ENCODE peak calls at places on chromosomes 2 and 18, in five cellular contexts. One of them, this sample, is unnamed. For H3K4me1 and H3K9me3, the result is how much of the 10 kb centered on the place peaks cover.

GRCh38 chr2:152924722-152925121 is 206.3 kb downstream of the ARL6IP6 start:
- DNase-seq in Karpas-422: no peak
- DNase-seq in pancreas: peak
- DNase-seq in right cardiac atrium: no peak
- DNase-seq in Caco-2: no peak
- DNase-seq in this sample: peak

GRCh38 chr2:128490881-128491778 is 172.5 kb upstream of the HS6ST1 start:
- DNase-seq in Karpas-422: no peak
- DNase-seq in pancreas: no peak
- DNase-seq in right cardiac atrium: no peak
- DNase-seq in Caco-2: no peak
- DNase-seq in this sample: no peak

GRCh38 chr2:110675679-110676078 is 2.2 kb downstream of the BUB1 start:
- DNase-seq in Karpas-422: no peak
- DNase-seq in pancreas: no peak
- DNase-seq in right cardiac atrium: no peak
- DNase-seq in Caco-2: no peak
- DNase-seq in this sample: no peak

GRCh38 chr2:9982248-9982647 is 30.8 kb downstream of the GRHL1 start:
- DNase-seq in Karpas-422: no peak
- DNase-seq in pancreas: no peak
- DNase-seq in right cardiac atrium: no peak
- DNase-seq in Caco-2: no peak
- DNase-seq in this sample: no peak

GRCh38 chr18:2471523-2471922 is 99.8 kb downstream of the METTL4 start:
- DNase-seq in Karpas-422: peak
- DNase-seq in pancreas: no peak
- DNase-seq in right cardiac atrium: no peak
- DNase-seq in Caco-2: peak
- DNase-seq in this sample: no peak

GRCh38 chr2:161170917-161171594 is 10.8 kb downstream of the TANK start:
- DNase-seq in Karpas-422: peak
- DNase-seq in pancreas: no peak
- DNase-seq in right cardiac atrium: no peak
- DNase-seq in Caco-2: no peak
- DNase-seq in this sample: no peak

GRCh38 chr2:226771067-226771466 is 28.6 kb downstream of the IRS1 start:
- DNase-seq in Karpas-422: no peak
- DNase-seq in pancreas: no peak
- DNase-seq in right cardiac atrium: peak
- DNase-seq in Caco-2: no peak
- DNase-seq in this sample: no peak

GRCh38 chr18:7737483-7737882 is 170.4 kb downstream of the PTPRM start:
- DNase-seq in Karpas-422: no peak
- DNase-seq in pancreas: no peak
- DNase-seq in right cardiac atrium: no peak
- DNase-seq in Caco-2: no peak
- DNase-seq in this sample: no peak

GRCh38 chr2:62137431-62137830 is 58.5 kb upstream of the B3GNT2 start:
- DNase-seq in Karpas-422: no peak
- DNase-seq in pancreas: no peak
- DNase-seq in right cardiac atrium: no peak
- DNase-seq in Caco-2: peak
- DNase-seq in this sample: no peak

GRCh38 chr2:27961997-27962396 is 71.5 kb downstream of the BABAM2 start:
- DNase-seq in Karpas-422: no peak
- DNase-seq in pancreas: no peak
- DNase-seq in right cardiac atrium: no peak
- DNase-seq in Caco-2: no peak
- DNase-seq in this sample: no peak

GRCh38 chr2:229610359-229610758 is 104.0 kb downstream of the DNER start:
- DNase-seq in Karpas-422: no peak
- DNase-seq in pancreas: no peak
- DNase-seq in right cardiac atrium: no peak
- DNase-seq in Caco-2: no peak
- DNase-seq in this sample: no peak

GRCh38 chr18:74951165-74951760 is 257.7 kb downstream of the PTGR3 start:
- DNase-seq in Karpas-422: no peak
- DNase-seq in pancreas: peak
- DNase-seq in right cardiac atrium: peak
- DNase-seq in Caco-2: no peak
- DNase-seq in this sample: no peak

GRCh38 chr18:37946324-37946723 is 380.7 kb upstream of the CELF4 start:
- DNase-seq in Karpas-422: no peak
- DNase-seq in pancreas: no peak
- DNase-seq in right cardiac atrium: no peak
- DNase-seq in Caco-2: no peak
- DNase-seq in this sample: no peak

GRCh38 chr2:232697059-232697806 is at the start of gene GIGYF2:
- DNase-seq in Karpas-422: peak
- DNase-seq in pancreas: peak
- DNase-seq in right cardiac atrium: peak
- DNase-seq in Caco-2: peak
- DNase-seq in this sample: peak
- H3K4me1 ChIP-seq in Karpas-422: under half
- H3K4me1 ChIP-seq in pancreas: under half
- H3K4me1 ChIP-seq in right cardiac atrium: under half
- H3K4me1 ChIP-seq in Caco-2: under half
- H3K4me1 ChIP-seq in this sample: under half

GRCh38 chr2:204260906-204261305 is 284.4 kb upstream of the PARD3B start:
- DNase-seq in Karpas-422: no peak
- DNase-seq in pancreas: no peak
- DNase-seq in right cardiac atrium: no peak
- DNase-seq in Caco-2: no peak
- DNase-seq in this sample: no peak
- H3K9me3 ChIP-seq in Karpas-422: under half
- H3K9me3 ChIP-seq in pancreas: under half
- H3K9me3 ChIP-seq in right cardiac atrium: under half
- H3K9me3 ChIP-seq in Caco-2: under half
- H3K9me3 ChIP-seq in this sample: under half

GRCh38 chr2:138780908-138781307 is 718 bp upstream of the NXPH2 start:
- DNase-seq in Karpas-422: no peak
- DNase-seq in pancreas: no peak
- DNase-seq in right cardiac atrium: no peak
- DNase-seq in Caco-2: no peak
- DNase-seq in this sample: no peak
- H3K4me3 ChIP-seq in Karpas-422: no peak
- H3K4me3 ChIP-seq in pancreas: no peak
- H3K4me3 ChIP-seq in right cardiac atrium: peak
- H3K4me3 ChIP-seq in Caco-2: no peak
- H3K4me3 ChIP-seq in this sample: no peak

DNA sequence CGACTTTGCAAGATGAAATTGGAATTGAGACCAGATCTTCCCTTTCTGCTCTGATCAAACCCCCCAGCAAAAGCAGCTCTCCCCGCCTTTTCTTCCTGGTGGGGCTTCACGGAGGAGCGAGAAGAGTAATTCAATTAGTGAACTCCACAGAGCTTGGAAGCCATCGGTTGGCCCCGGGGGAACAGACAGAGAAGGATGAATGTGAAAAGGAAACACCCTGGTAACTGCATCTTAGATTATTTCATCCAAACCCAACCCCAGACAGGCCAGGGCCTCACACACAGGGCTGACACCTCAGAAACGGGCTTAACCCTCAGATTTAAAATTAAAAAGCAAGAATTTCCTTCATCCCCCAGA is 18.3 kb downstream of the SMAD7 start:
- DNase-seq in Karpas-422: no peak
- DNase-seq in pancreas: no peak
- DNase-seq in right cardiac atrium: peak
- DNase-seq in Caco-2: no peak
- DNase-seq in this sample: no peak
- H3K4me1 ChIP-seq in Karpas-422: half or more
- H3K4me1 ChIP-seq in pancreas: half or more
- H3K4me1 ChIP-seq in right cardiac atrium: half or more
- H3K4me1 ChIP-seq in Caco-2: under half
- H3K4me1 ChIP-seq in this sample: under half

DNA sequence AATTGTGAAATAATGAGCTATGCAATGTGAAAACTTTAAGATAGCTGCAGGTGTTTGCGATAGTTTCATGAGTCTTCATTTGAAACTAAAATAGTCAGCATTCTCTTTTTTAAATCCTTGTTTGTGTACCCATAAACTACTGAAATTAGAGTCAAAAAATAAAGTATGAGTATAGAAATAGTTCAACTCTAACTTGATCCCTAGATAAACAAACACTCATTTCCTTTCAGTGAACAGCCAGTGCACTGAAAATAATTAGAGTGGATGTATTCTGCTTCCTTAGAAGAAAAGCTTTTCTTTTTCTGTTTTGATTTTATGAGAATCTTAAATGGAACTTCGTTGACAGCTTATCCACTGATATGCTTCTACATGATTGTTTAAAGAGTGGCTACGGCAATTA is 1033.4 kb downstream of the SOCS6 start:
- DNase-seq in Karpas-422: no peak
- DNase-seq in pancreas: no peak
- DNase-seq in right cardiac atrium: no peak
- DNase-seq in Caco-2: no peak
- DNase-seq in this sample: no peak
- H3K9me3 ChIP-seq in Karpas-422: half or more
- H3K9me3 ChIP-seq in pancreas: under half
- H3K9me3 ChIP-seq in right cardiac atrium: under half
- H3K9me3 ChIP-seq in Caco-2: under half
- H3K9me3 ChIP-seq in this sample: under half

GRCh38 chr2:144509001-144509545 is 10.8 kb downstream of the ZEB2 start:
- DNase-seq in Karpas-422: no peak
- DNase-seq in pancreas: no peak
- DNase-seq in right cardiac atrium: no peak
- DNase-seq in Caco-2: no peak
- DNase-seq in this sample: no peak

GRCh38 chr2:144510206-144510991 is 9.5 kb downstream of the ZEB2 start:
- DNase-seq in Karpas-422: no peak
- DNase-seq in pancreas: no peak
- DNase-seq in right cardiac atrium: peak
- DNase-seq in Caco-2: no peak
- DNase-seq in this sample: no peak

GRCh38 chr2:144507441-144508161 is 12.3 kb downstream of the ZEB2 start:
- DNase-seq in Karpas-422: no peak
- DNase-seq in pancreas: no peak
- DNase-seq in right cardiac atrium: no peak
- DNase-seq in Caco-2: no peak
- DNase-seq in this sample: no peak

GRCh38 chr2:144509548-144510205 is 10.2 kb downstream of the ZEB2 start:
- DNase-seq in Karpas-422: no peak
- DNase-seq in pancreas: no peak
- DNase-seq in right cardiac atrium: no peak
- DNase-seq in Caco-2: no peak
- DNase-seq in this sample: no peak

GRCh38 chr2:144508162-144508765 is 11.7 kb downstream of the ZEB2 start:
- DNase-seq in Karpas-422: no peak
- DNase-seq in pancreas: no peak
- DNase-seq in right cardiac atrium: peak
- DNase-seq in Caco-2: no peak
- DNase-seq in this sample: no peak
- H3K4me3 ChIP-seq in Karpas-422: no peak
- H3K4me3 ChIP-seq in pancreas: no peak
- H3K4me3 ChIP-seq in right cardiac atrium: peak
- H3K4me3 ChIP-seq in Caco-2: no peak
- H3K4me3 ChIP-seq in this sample: no peak

DNA sequence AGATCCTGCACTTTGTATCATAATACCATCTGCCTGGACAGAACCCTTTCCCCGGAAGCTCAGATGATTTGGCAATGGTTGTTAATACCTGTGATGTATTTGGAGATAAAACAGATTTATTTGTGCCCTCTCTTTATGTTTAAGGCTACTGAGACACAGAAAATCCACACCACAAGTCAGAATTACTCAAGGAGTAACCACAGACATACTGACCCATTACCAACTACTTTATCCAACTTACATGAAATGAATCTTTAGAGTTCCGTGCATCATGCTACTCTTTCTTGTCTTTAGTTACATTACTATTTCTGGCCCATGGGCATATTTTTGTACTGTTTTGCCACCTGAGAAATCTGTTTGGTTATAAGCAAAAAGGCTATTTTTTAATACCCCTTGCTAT is 384.0 kb downstream of the STK39 start:
- DNase-seq in Karpas-422: no peak
- DNase-seq in pancreas: no peak
- DNase-seq in right cardiac atrium: no peak
- DNase-seq in Caco-2: no peak
- DNase-seq in this sample: no peak
- H3K4me1 ChIP-seq in Karpas-422: under half
- H3K4me1 ChIP-seq in pancreas: under half
- H3K4me1 ChIP-seq in right cardiac atrium: under half
- H3K4me1 ChIP-seq in Caco-2: under half
- H3K4me1 ChIP-seq in this sample: under half